ENCODE peak calls at places on chromosomes 16 and 17, in nine cellular contexts. H, T, R, J, D, L, V, E and F are unnamed samples.

GRCh38 chr16:31519746-31520145 is 8.0 kb upstream of the AHSP start:
- DNase-seq in H (no peak), T (no peak), R (no peak), J (no peak), D (no peak), L (no peak), V (no peak), E (no peak), F (no peak)

GRCh38 chr16:73265124-73265838 is 217.4 kb upstream of the ZFHX3 start:
- DNase-seq in H (no peak), T (no peak), R (no peak), J (peak; percentile 35), D (no peak), L (no peak), V (no peak), E (no peak), F (no peak)

GRCh38 chr16:70778901-70779309 is 22.1 kb downstream of the VAC14 start:
- DNase-seq in H (peak; percentile 75), T (peak; percentile 32), R (peak; percentile 49), J (peak; percentile 34), D (peak; percentile 51), L (peak; percentile 89), V (peak; percentile 81), E (peak; percentile 73), F (peak; percentile 66)

GRCh38 chr17:73362697-73363096 is 50.9 kb upstream of the CDC42EP4 start:
- DNase-seq in H (no peak), T (no peak), R (no peak), J (no peak), D (no peak), L (no peak), V (no peak), E (no peak), F (no peak)

GRCh38 chr17:33534063-33534462 is 241.0 kb upstream of the ASIC2 start:
- DNase-seq in H (no peak), T (no peak), R (no peak), J (no peak), D (no peak), L (no peak), V (no peak), E (no peak), F (no peak)

GRCh38 chr17:8740486-8740885 is 4.2 kb downstream of the CCDC42 start:
- DNase-seq in H (no peak), T (no peak), R (no peak), J (no peak), D (no peak), L (no peak), V (no peak), E (no peak), F (no peak)

GRCh38 chr17:306536-307294 is 45.9 kb downstream of the RPH3AL start:
- DNase-seq in H (no peak), T (peak; percentile 20), R (no peak), J (peak; percentile 13), D (no peak), L (no peak), V (no peak), E (no peak), F (no peak)

GRCh38 chr17:19409509-19409908 is 1.5 kb upstream of the RNF112 start:
- DNase-seq in H (no peak), T (no peak), R (no peak), J (no peak), D (no peak), L (peak; percentile 84), V (peak; percentile 64), E (no peak), F (peak; percentile 28)

GRCh38 chr17:30278032-30278431 is 13.7 kb downstream of the BLMH start:
- DNase-seq in H (peak; percentile 40), T (no peak), R (peak; percentile 20), J (peak; percentile 39), D (no peak), L (peak; percentile 57), V (no peak), E (no peak), F (no peak)

GRCh38 chr17:10360578-10360977 is 12.2 kb downstream of the MYH13 start:
- DNase-seq in H (no peak), T (no peak), R (no peak), J (no peak), D (no peak), L (no peak), V (no peak), E (no peak), F (no peak)

GRCh38 chr16:58684001-58684353 is 593 bp downstream of the SLC38A7 start:
- DNase-seq in H (no peak), T (no peak), R (peak; percentile 15), J (no peak), D (no peak), L (peak; percentile 6), V (no peak), E (no peak), F (no peak)

GRCh38 chr17:70646673-70647072 is 477.3 kb downstream of the KCNJ2 start:
- DNase-seq in H (no peak), T (no peak), R (no peak), J (no peak), D (no peak), L (no peak), V (no peak), E (no peak), F (no peak)

GRCh38 chr16:54928421-54929089 is 2.1 kb upstream of the IRX5 start:
- DNase-seq in H (peak; percentile 69), T (peak; percentile 86), R (peak; percentile 76), J (peak; percentile 35), D (peak; percentile 91), L (peak; percentile 20), V (no peak), E (no peak), F (no peak)

GRCh38 chr17:65198653-65199382 is 61.6 kb downstream of the RGS9 start:
- DNase-seq in H (no peak), T (no peak), R (no peak), J (no peak), D (no peak), L (peak; percentile 56), V (peak; percentile 62), E (no peak), F (peak; percentile 37)

GRCh38 chr16:50354629-50355456 is 13.9 kb downstream of the BRD7 start:
- DNase-seq in H (no peak), T (no peak), R (no peak), J (no peak), D (no peak), L (no peak), V (no peak), E (no peak), F (no peak)

GRCh38 chr17:63838586-63839184 is 3.8 kb downstream of the SMARCD2 start:
- DNase-seq in H (peak; percentile 98), T (peak; percentile 95), R (peak; percentile 93), J (peak; percentile 97), D (peak; percentile 94), L (peak; percentile 55), V (no peak), E (peak; percentile 14), F (no peak)

GRCh38 chr16:3589991-3590701 is 12.9 kb upstream of the NLRC3 start:
- DNase-seq in H (no peak), T (no peak), R (no peak), J (no peak), D (no peak), L (no peak), V (no peak), E (no peak), F (no peak)

GRCh38 chr16:89471225-89471624 is 19.1 kb downstream of the ANKRD11 start:
- DNase-seq in H (no peak), T (no peak), R (no peak), J (no peak), D (no peak), L (peak; percentile 60), V (no peak), E (peak; percentile 29), F (peak; percentile 35)

GRCh38 chr17:38328620-38329019 is 15.1 kb downstream of the GPR179 start:
- DNase-seq in H (no peak), T (no peak), R (no peak), J (no peak), D (no peak), L (no peak), V (no peak), E (no peak), F (no peak)
- H3K4me3 ChIP-seq in H (no peak overlapping the region), T (no peak overlapping the region), R (no peak overlapping the region), J (no peak overlapping the region), D (no peak overlapping the region), L (no peak overlapping the region), V (no peak overlapping the region), E (no peak overlapping the region), F (no peak overlapping the region)

GRCh38 chr17:37221865-37222264 is 153.9 kb upstream of the C17orf78 start:
- DNase-seq in H (no peak), T (no peak), R (no peak), J (no peak), D (no peak), L (no peak), V (no peak), E (no peak), F (no peak)

GRCh38 chr17:37218849-37219248 is 156.9 kb upstream of the C17orf78 start:
- DNase-seq in H (no peak), T (no peak), R (no peak), J (no peak), D (no peak), L (no peak), V (no peak), E (no peak), F (no peak)

GRCh38 chr17:37219876-37220608 is 155.7 kb upstream of the C17orf78 start:
- DNase-seq in H (no peak), T (no peak), R (no peak), J (no peak), D (no peak), L (no peak), V (no peak), E (no peak), F (no peak)

GRCh38 chr17:37225458-37225857 is 150.3 kb upstream of the C17orf78 start:
- DNase-seq in H (no peak), T (no peak), R (no peak), J (no peak), D (no peak), L (no peak), V (no peak), E (no peak), F (no peak)

GRCh38 chr17:37220609-37220953 is 155.2 kb upstream of the C17orf78 start:
- DNase-seq in H (no peak), T (no peak), R (no peak), J (no peak), D (no peak), L (peak; percentile 40), V (peak; percentile 2), E (no peak), F (peak; percentile 8)
- TF ChIP-seq CTCF in H (no peak), T (peak; percentile 29), R (peak; percentile 35), J (no peak), D (no peak), L (peak; percentile 71), V (peak; percentile 26), E (peak; percentile 73), F (peak; percentile 61)

GRCh38 chr16:6643083-6643686 is 689.5 kb upstream of the RBFOX1 start:
- DNase-seq in H (peak; percentile 55), T (no peak), R (no peak), J (peak; percentile 28), D (no peak), L (peak; percentile 56), V (no peak), E (peak; percentile 18), F (peak; percentile 16)
- H3K4me3 ChIP-seq in H (no peak overlapping the region), T (no peak overlapping the region), R (no peak overlapping the region), J (no peak overlapping the region), D (no peak overlapping the region), L (no peak overlapping the region), V (no peak overlapping the region), E (no peak overlapping the region), F (no peak overlapping the region)

DNA sequence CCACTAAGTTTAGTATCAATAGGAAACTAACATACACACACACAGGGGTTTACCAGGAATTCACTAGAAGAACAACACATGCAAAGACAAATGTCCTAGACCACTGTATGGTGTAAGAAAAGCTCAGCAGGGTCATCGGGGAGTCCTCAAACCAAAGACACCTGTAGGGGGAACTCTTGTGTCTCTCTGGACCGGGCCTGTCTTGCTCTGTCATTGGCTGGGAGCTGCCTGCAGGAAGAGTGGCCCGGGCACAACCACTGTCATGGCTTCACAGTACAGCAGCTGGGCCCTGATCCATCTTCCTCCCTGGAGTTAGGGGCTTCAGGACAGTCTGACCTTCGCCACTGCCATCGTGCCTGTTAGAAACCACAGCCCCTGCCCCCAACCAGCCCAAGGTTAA is 263.6 kb upstream of the DYNLRB2 start:
- DNase-seq in H (no peak), T (no peak), R (no peak), J (no peak), D (no peak), L (no peak), V (no peak), E (no peak), F (no peak)
- TF ChIP-seq CTCF in H (no peak), T (no peak), R (no peak), J (no peak), D (no peak), L (no peak), V (no peak), E (no peak), F (no peak)